ENCODE peak calls at places on chromosomes 7 and 10, in ten cellular contexts. I is gastrocnemius medialis, Z is H54, N is IMR-90, U is tibial nerve, D is stomach, C is adrenal gland, Y is esophagus squamous epithelium, Q is Peyer's patch, L is lower leg skin. V is an unnamed sample.

GRCh38 chr7:12623885-12624498 is 53.5 kb downstream of the SCIN start:
- DNase-seq in L (no peak), C (no peak), I (no peak), D (no peak), Y (no peak), Z (no peak), U (no peak), N (peak), Q (no peak), V (peak)

GRCh38 chr7:156827587-156828203 is 65.3 kb downstream of the LMBR1 start:
- DNase-seq in U (no peak), Z (no peak), I (no peak), C (no peak), D (no peak), Y (no peak), N (peak), Q (no peak), L (no peak), V (peak)

GRCh38 chr10:15461353-15462108 is 90.4 kb upstream of the FAM171A1 start:
- DNase-seq in I (peak), Y (no peak), L (no peak), N (peak), Q (no peak), D (no peak), Z (no peak), C (peak), U (peak), V (peak)

GRCh38 chr7:154423219-154423618 is 371.0 kb downstream of the DPP6 start:
- DNase-seq in L (no peak), Y (no peak), Q (no peak), U (no peak), D (no peak), N (no peak), I (peak), Z (no peak), C (no peak), V (no peak)

GRCh38 chr7:4712371-4713182 is 30.5 kb downstream of the FOXK1 start:
- DNase-seq in N (peak), Z (no peak), I (peak), D (no peak), Y (no peak), C (no peak), L (no peak), Q (no peak), U (no peak), V (no peak)

GRCh38 chr10:96511044-96511945 is 2.4 kb downstream of the TLL2 start:
- DNase-seq in Z (peak), N (peak), L (no peak), I (no peak), Q (no peak), Y (no peak), U (no peak), D (peak), C (peak), V (peak)

GRCh38 chr7:128894101-128894440 is 16.4 kb downstream of the KCP start:
- DNase-seq in Y (no peak), D (no peak), N (no peak), Q (no peak), C (no peak), Z (no peak), L (no peak), U (no peak), I (no peak), V (no peak)

GRCh38 chr10:133158756-133159610 is 1.0 kb upstream of the KNDC1 start:
- DNase-seq in U (no peak), N (no peak), Y (no peak), Z (no peak), L (no peak), D (no peak), I (no peak), Q (peak), C (peak), V (no peak)

GRCh38 chr7:134985894-134986362 is 380 bp upstream of the AGBL3 start:
- DNase-seq in L (no peak), U (no peak), D (no peak), C (no peak), Q (no peak), I (no peak), N (no peak), Y (no peak), Z (no peak), V (no peak)

GRCh38 chr7:134991469-134992339 is 5.4 kb downstream of the AGBL3 start:
- DNase-seq in N (no peak), I (no peak), Q (no peak), U (no peak), Z (no peak), D (no peak), L (no peak), C (no peak), Y (no peak), V (peak)

GRCh38 chr7:134988161-134988560 is 1.9 kb downstream of the AGBL3 start:
- DNase-seq in L (no peak), N (no peak), U (no peak), C (no peak), D (no peak), Z (no peak), Y (no peak), I (no peak), Q (no peak), V (no peak)

GRCh38 chr7:134986363-134987231 is at the start of gene AGBL3:
- DNase-seq in U (peak), Y (peak), Q (peak), L (peak), Z (peak), N (peak), C (peak), D (peak), I (peak), V (peak)
- TF ChIP-seq POLR2A in U (peak), Y (no peak), Q (peak), L (no peak), Z (peak), N (no peak), C (peak), D (no peak), I (no peak), V (peak)

DNA sequence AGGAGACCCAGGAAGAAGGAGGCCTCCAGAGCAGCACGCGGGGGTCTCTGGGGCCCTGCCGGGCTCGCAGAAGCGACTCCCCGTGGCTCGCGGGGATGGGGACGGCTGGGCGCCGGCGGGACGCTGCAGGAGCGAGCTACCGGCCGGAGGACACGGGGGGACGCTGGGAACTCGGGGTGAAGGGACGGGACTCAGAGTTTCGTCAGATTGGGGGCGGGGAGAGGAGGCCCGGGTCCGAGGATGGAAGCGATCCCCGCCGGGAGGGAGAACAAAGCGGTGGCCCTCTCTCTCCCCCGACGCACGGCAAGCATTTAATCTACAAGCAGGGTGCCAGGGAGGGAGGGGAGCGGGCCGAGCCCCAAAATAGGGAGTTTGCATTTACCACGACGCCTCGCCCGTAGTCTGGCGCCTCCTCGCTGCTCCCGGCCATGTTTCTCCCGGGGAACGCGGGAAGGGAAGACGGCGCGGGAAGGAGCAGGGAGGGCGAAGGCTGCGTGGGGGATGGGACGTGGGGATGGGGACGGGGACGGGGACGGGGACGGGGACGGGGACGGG is at the start of gene PRTFDC1:
- DNase-seq in N (no peak), D (peak), Y (no peak), L (peak), Q (peak), C (peak), U (peak), I (no peak), Z (no peak), V (peak)
- TF ChIP-seq POLR2A in N (no peak), D (no peak), Y (no peak), L (no peak), Q (no peak), C (no peak), U (no peak), I (no peak), Z (no peak), V (no peak)

GRCh38 chr10:5659702-5660528 is 6.5 kb downstream of the ASB13 start:
- DNase-seq in Q (no peak), C (peak), U (no peak), I (peak), Z (peak), N (peak), D (peak), L (peak), Y (peak), V (no peak)
- TF ChIP-seq POLR2A in Q (no peak), C (peak), U (no peak), I (no peak), Z (no peak), N (no peak), D (no peak), L (no peak), Y (no peak), V (no peak)

DNA sequence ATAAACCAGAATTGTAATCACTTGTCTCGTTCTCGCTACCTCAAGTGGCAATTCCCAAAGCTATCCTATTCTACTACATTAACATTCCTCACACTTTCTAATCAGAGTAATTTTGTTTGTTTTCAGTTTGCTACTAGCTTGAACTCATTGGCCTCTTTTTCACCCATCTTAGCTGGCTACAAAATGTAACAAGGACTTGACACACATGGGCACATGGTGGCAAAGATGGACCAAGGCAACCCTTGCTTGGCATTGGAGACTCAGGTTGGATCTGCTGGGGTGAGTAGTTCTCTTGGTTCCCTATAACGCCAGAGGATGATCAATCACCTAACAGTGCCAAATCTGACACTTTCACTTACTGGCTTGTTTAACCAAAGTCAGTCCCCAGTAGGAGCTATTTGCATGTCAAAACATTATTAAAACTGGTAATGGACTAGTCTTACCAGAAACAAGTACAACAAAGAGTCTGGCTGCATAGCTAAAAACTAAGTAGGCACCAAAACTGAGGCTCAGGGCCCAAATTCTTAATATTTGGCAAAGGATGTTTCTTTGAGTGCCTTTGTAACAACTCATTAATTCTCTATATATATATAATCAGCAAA is 1.9 kb downstream of the USP6NL start:
- DNase-seq in Q (no peak), D (no peak), C (no peak), Y (no peak), Z (no peak), U (no peak), L (no peak), I (no peak), N (no peak), V (no peak)
- TF ChIP-seq POLR2A in Q (no peak), D (no peak), C (no peak), Y (no peak), Z (no peak), U (no peak), L (no peak), I (no peak), N (no peak), V (no peak)

DNA sequence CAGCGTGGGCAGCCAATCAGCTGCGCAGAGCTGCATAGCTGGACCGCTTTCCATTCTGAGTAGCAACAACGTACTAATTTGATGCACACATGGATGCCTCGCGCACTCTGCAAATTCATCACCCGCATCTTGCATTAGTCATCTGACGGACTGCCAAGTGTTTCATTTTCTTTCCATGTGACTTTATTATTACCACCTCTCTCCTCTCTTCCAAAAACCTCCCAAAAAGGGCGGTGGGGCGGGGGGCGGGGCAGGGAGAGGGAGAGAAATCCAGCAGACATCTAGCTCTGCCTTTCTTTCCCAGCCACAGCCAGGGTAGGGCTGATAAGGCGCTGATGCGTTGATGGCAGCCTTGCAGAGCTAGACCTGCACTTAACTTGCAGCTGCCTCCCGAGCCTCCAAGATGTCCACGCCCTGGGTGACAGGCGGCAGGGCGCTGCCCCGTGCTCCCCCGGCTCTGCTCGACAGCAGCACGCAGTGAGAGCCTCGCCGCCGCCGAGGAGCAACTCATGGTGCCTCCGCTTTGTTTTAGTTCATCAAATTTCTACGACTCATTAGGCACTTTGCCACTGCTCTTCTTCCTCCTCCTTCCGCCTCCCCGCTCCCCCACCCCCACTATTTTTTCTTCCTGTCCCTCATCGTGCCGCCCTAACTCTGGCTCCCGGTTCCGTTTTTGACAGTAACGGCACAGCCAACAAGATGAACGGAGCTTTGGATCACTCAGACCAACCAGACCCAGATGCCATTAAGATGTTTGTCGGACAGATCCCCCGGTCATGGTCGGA is 147.3 kb downstream of the CELF2 start:
- DNase-seq in U (peak), I (peak), L (peak), Y (no peak), N (peak), C (peak), Q (peak), D (peak), Z (peak), V (peak)
- TF ChIP-seq POLR2A in U (peak), I (peak), L (no peak), Y (no peak), N (no peak), C (no peak), Q (peak), D (no peak), Z (no peak), V (no peak)